ENCODE peak calls at places on chromosomes 5 and 9, in four cellular contexts. Q is activated naive CD4-positive, alpha-beta T cell treated with Interleukin-2 at 50 U/mL for 16 hours; C is NCI-H748 treated with DMSO at 0.1 percent for 48 hours; P is HFFc6. T is an unnamed sample.

GRCh38 chr9:73149371-73150067 is 2.1 kb upstream of the ANXA1 start:
- DNase-seq in C (no peak), Q (no peak), P (peak), T (peak)

GRCh38 chr5:68884893-68885292 is 208.9 kb upstream of the SLC30A5 start:
- DNase-seq in C (no peak), Q (no peak), P (no peak), T (peak)

GRCh38 chr9:122498883-122499288 is 11.7 kb upstream of the OR1J2 start:
- DNase-seq in P (peak), Q (peak), C (peak), T (peak)

GRCh38 chr9:95815153-95815552 is 60.3 kb upstream of the ERCC6L2 start:
- DNase-seq in C (no peak), P (no peak), Q (no peak), T (peak)

GRCh38 chr5:68658810-68659372 is 434.9 kb upstream of the SLC30A5 start:
- DNase-seq in Q (no peak), P (no peak), C (no peak), T (no peak)

GRCh38 chr5:132134384-132134783 is 60.8 kb downstream of the CSF2 start:
- DNase-seq in C (no peak), Q (no peak), P (peak), T (peak)

GRCh38 chr5:54251981-54252380 is 58.4 kb downstream of the ARL15 start:
- DNase-seq in C (no peak), Q (no peak), P (no peak), T (no peak)

GRCh38 chr9:109910616-109911568 is 130.9 kb downstream of the PALM2AKAP2 start:
- DNase-seq in Q (no peak), P (peak), C (no peak), T (peak)

GRCh38 chr5:160692272-160692671 is 159.7 kb downstream of the ATP10B start:
- DNase-seq in P (no peak), C (no peak), Q (no peak), T (no peak)

GRCh38 chr9:133758228-133758627 is 20.1 kb upstream of the SARDH start:
- DNase-seq in Q (no peak), P (no peak), C (no peak), T (no peak)

GRCh38 chr5:14551211-14551610 is 30.4 kb upstream of the OTULINL start:
- DNase-seq in Q (no peak), P (no peak), C (no peak), T (no peak)

GRCh38 chr9:83070257-83070656 is 7.3 kb upstream of the RASEF start:
- DNase-seq in Q (no peak), C (no peak), P (peak), T (peak)